ENCODE peak calls at places on chromosome 3, in eight cellular contexts. I is ovary, H is IMR-90, R is adrenal gland, E is lower leg skin, W is sigmoid colon, J is heart left ventricle, Y is GM12891. D is an unnamed sample.

GRCh38 chr3:11606865-11607440 is 36.8 kb downstream of the VGLL4 start:
- DNase-seq in I (no peak), E (no peak), Y (no peak), H (no peak), R (no peak), J (no peak), W (no peak), D (no peak)

GRCh38 chr3:150972379-150972985 is at the start of gene CLRN1:
- DNase-seq in Y (no peak), J (no peak), W (no peak), H (no peak), E (no peak), I (no peak), R (peak; percentile 27), D (no peak)

GRCh38 chr3:71189480-71189879 is 394.0 kb downstream of the FOXP1 start:
- DNase-seq in E (no peak), H (peak; percentile 60), Y (no peak), I (no peak), R (no peak), J (no peak), W (no peak), D (peak; percentile 4)

GRCh38 chr3:188544012-188544411 is 390.1 kb downstream of the LPP start:
- DNase-seq in H (no peak), Y (no peak), J (no peak), I (no peak), E (no peak), W (no peak), R (no peak), D (no peak)

GRCh38 chr3:58043933-58044332 is 35.7 kb downstream of the FLNB start:
- DNase-seq in R (no peak), E (no peak), J (no peak), W (no peak), I (no peak), H (peak; percentile 53), Y (no peak), D (no peak)

GRCh38 chr3:45642731-45643152 is 46.5 kb upstream of the SACM1L start:
- DNase-seq in R (no peak), Y (no peak), H (peak; percentile 88), E (no peak), I (no peak), J (no peak), W (no peak), D (no peak)

GRCh38 chr3:144390786-144391185 is 419.2 kb downstream of the DIPK2A start:
- DNase-seq in E (no peak), Y (no peak), J (no peak), I (no peak), R (no peak), H (no peak), W (no peak), D (no peak)

GRCh38 chr3:76514836-76515235 is 525.1 kb upstream of the ROBO2 start:
- DNase-seq in Y (no peak), I (no peak), E (no peak), R (no peak), W (no peak), H (peak; percentile 11), J (no peak), D (no peak)

GRCh38 chr3:109375975-109376374 is 38.6 kb upstream of the DPPA4 start:
- DNase-seq in J (no peak), Y (no peak), R (no peak), W (no peak), I (no peak), E (no peak), H (no peak), D (no peak)

GRCh38 chr3:87088366-87088983 is 97.5 kb upstream of the VGLL3 start:
- DNase-seq in J (peak; percentile 22), H (no peak), Y (peak; percentile 2), I (peak; percentile 12), R (no peak), E (no peak), W (peak; percentile 62), D (peak; percentile 15)

GRCh38 chr3:137792633-137793271 is 28.6 kb downstream of the SOX14 start:
- DNase-seq in E (peak; percentile 23), R (peak; percentile 25), W (no peak), Y (peak; percentile 10), J (no peak), H (peak; percentile 27), I (peak; percentile 24), D (peak; percentile 17)

GRCh38 chr3:102229062-102229655 is 205.7 kb upstream of the ZPLD1 start:
- DNase-seq in E (peak; percentile 76), J (peak; percentile 49), I (peak; percentile 39), Y (no peak), R (peak; percentile 69), W (peak; percentile 79), H (peak; percentile 62), D (peak; percentile 78)

GRCh38 chr3:43872301-43872700 is 181.6 kb downstream of the ABHD5 start:
- DNase-seq in E (no peak), H (peak; percentile 91), J (no peak), I (no peak), Y (no peak), R (no peak), W (no peak), D (no peak)

GRCh38 chr3:40505599-40506462 is at the start of gene ZNF620:
- DNase-seq in W (peak; percentile 91), H (peak; percentile 54), E (peak; percentile 27), I (peak; percentile 80), J (peak; percentile 83), R (peak; percentile 86), Y (peak; percentile 32), D (peak; percentile 82)

GRCh38 chr3:190036631-190037030 is 84.1 kb downstream of the P3H2 start:
- DNase-seq in Y (no peak), R (no peak), I (no peak), J (no peak), E (no peak), W (peak; percentile 73), H (peak; percentile 80), D (no peak)

GRCh38 chr3:53160660-53161344 is at the start of gene PRKCD:
- DNase-seq in H (peak; percentile 78), W (peak; percentile 93), E (peak; percentile 70), R (peak; percentile 96), J (peak; percentile 92), Y (peak; percentile 96), I (peak; percentile 84), D (peak; percentile 75)
- TF ChIP-seq POLR2A in H (no peak), W (no peak), E (no peak), R (peak; percentile 43), J (no peak), Y (peak; percentile 56), I (peak; percentile 26), D (no peak)

GRCh38 chr3:126934991-126935390 is 47.9 kb upstream of the PLXNA1 start:
- DNase-seq in H (no peak), E (no peak), R (no peak), J (peak; percentile 10), W (peak; percentile 34), I (no peak), Y (no peak), D (no peak)

GRCh38 chr3:126936110-126936509 is 46.8 kb upstream of the PLXNA1 start:
- DNase-seq in W (no peak), J (peak; percentile 1), H (no peak), I (no peak), E (no peak), Y (no peak), R (no peak), D (no peak)

GRCh38 chr3:126938520-126939346 is 44.2 kb upstream of the PLXNA1 start:
- DNase-seq in I (no peak), R (no peak), J (peak; percentile 22), H (no peak), W (peak; percentile 46), Y (no peak), E (no peak), D (no peak)

GRCh38 chr3:126937533-126938432 is 45.1 kb upstream of the PLXNA1 start:
- DNase-seq in I (no peak), E (no peak), R (no peak), Y (no peak), W (peak; percentile 52), H (peak; percentile 56), J (peak; percentile 63), D (no peak)

DNA sequence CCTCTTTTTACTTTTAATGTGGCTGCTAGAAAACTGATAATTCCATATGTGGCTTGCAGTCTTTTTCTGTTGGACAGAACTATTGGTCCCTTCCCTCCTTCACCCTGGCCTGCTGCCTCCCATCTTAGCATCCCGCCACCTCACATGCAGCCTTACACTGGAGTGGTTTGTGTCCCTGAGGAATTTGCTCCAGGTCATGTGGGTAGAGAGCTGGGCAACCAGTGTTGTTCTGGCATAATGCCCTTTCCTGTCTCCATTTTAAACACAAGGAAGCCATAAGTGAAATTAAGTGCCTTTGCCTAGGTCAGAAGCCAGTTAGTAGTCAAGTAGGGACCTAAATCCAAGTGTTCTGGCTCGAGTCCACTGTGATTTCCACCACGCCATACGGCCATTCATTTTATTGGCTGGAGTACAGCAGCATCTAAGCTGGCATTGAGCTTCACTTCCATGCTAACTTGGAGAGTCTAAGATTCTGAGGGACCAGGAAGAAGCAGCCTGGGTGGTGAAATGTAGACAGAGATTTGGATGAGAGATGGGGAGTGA is 46.0 kb upstream of the PLXNA1 start:
- DNase-seq in E (no peak), H (no peak), J (peak; percentile 23), W (peak; percentile 43), R (no peak), Y (no peak), I (no peak), D (no peak)
- TF ChIP-seq POLR2A in E (no peak), H (no peak), J (no peak), W (no peak), R (no peak), Y (no peak), I (no peak), D (no peak)

DNA sequence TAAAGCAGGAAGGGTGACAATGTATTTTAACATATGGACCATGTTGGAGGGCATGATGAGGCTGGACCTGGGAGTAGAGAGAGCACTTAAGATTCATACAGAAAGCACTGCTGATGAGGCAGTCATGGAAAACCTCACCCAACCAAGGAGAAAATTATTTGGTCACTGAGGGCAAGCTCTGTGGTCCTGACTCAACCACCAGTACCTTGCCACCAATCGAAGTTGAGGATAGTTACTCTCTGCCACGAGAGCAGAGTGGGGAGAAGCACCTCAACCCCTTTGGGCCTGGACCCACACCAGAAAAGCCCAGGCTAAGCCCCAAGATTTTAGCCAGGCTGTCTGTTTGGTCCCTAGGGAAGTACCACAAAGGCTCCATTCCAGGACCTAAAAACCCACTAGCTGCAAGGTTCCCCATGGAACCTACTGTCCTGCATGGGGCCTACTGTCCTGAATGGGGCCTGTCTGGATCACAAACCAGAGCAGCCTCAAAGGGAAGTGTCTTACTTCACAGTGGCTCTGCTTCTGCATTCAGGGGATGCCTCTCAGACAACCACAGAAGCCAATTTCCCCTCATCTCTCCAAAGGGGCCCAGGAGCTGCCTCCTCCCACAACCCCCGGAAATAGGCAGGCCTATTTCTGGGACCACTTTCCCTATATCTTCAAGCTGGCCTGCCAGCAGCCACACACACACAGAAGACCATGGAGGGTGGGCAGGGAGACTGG is 4.2 kb downstream of the CCDC71 start:
- DNase-seq in H (no peak), W (no peak), E (no peak), J (no peak), R (no peak), I (no peak), Y (no peak), D (no peak)
- TF ChIP-seq POLR2A in H (no peak), W (no peak), E (no peak), J (no peak), R (no peak), I (no peak), Y (no peak), D (peak; percentile 30)

DNA sequence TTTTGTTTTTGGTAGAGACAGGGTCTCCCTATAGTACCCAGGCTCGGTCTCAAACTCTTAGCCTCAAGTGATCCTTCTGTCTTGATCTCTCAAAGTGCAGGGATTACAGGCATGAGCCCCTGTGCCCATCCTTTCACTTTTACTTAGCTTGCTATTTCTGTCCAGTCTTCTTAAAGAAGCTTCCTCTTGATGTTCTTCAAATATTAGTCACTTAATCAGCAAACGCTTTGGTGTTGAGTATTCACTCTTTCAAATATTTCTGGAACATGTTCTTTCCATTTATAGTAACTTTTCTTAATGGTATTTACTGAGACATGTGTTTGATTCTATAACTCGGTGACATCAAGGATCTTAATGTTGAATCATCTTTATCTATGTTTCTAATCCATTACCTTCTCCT is 122.1 kb downstream of the CNTN6 start:
- DNase-seq in R (no peak), W (no peak), E (no peak), H (peak; percentile 47), Y (no peak), I (no peak), J (no peak), D (no peak)
- TF ChIP-seq POLR2A in R (no peak), W (no peak), E (no peak), H (no peak), Y (no peak), I (no peak), J (no peak), D (no peak)